ENCODE peak calls at places on chromosomes 5 and 9, in five cellular contexts. I is activated CD4-positive, alpha-beta T cell treated with anti-CD3 and anti-CD28 coated beads, Interleukin-2, amount 50 U/mL, for 48 hours; P is GM23338; C is NCI-H1092 treated with DMSO at 0.1 percent for 48 hours; S is astrocyte of the spinal cord. O is an unnamed sample.

GRCh38 chr5:58188287-58188651 is 271.6 kb downstream of the PLK2 start:
- DNase-seq in I (no peak), P (peak), C (no peak), S (peak), O (no peak)

GRCh38 chr5:108276187-108276586 is 105.7 kb downstream of the FBXL17 start:
- DNase-seq in I (no peak), P (no peak), C (no peak), S (no peak), O (no peak)

GRCh38 chr9:38083858-38084555 is 15.0 kb upstream of the SHB start:
- DNase-seq in I (no peak), P (no peak), C (no peak), S (no peak), O (no peak)

GRCh38 chr5:125190232-125191051 is 444.0 kb upstream of the ZNF608 start:
- DNase-seq in I (no peak), P (peak), C (no peak), S (peak), O (peak)

GRCh38 chr5:40983781-40984180 is 74.5 kb downstream of the C7 start:
- DNase-seq in I (no peak), P (no peak), C (no peak), S (no peak), O (no peak)

GRCh38 chr5:145827275-145827674 is 7.9 kb downstream of the PRELID2 start:
- DNase-seq in I (no peak), P (no peak), C (no peak), S (no peak), O (no peak)

GRCh38 chr5:120073722-120074121 is 390.4 kb upstream of the PRR16 start:
- DNase-seq in I (no peak), P (no peak), C (no peak), S (no peak), O (no peak)

GRCh38 chr9:36812556-36812955 is 221.5 kb downstream of the PAX5 start:
- DNase-seq in I (no peak), P (no peak), C (no peak), S (no peak), O (no peak)

GRCh38 chr9:83920469-83920941 is 727 bp downstream of the KIF27 start:
- DNase-seq in I (no peak), P (peak), C (peak), S (peak), O (peak)

GRCh38 chr5:5650242-5650641 is 227.8 kb downstream of the ICE1 start:
- DNase-seq in I (no peak), P (peak), C (no peak), S (no peak), O (no peak)

O was measured in NCI-H2029 treated with DMSO at 0.1 percent for 48 hours.